ENCODE peak calls at places on chromosomes 3 and 15, in ten cellular contexts. Y is AG08395, P is kidney, O is cardiac fibroblast, B is tibial artery, V is NCI-H1417, T is HuH-7.5, L is NCI-H345, C is T-cell, K is mammary epithelial cell. E is an unnamed sample.

GRCh38 chr3:111858641-111859040 is 424 bp upstream of the PHLDB2 start:
- DNase-seq in C (no peak), L (no peak), B (no peak), T (no peak), V (no peak), Y (no peak), O (no peak), P (no peak), K (no peak), E (no peak)

GRCh38 chr3:80993241-80993945 is 768.1 kb downstream of the GBE1 start:
- DNase-seq in P (no peak), L (no peak), T (no peak), C (no peak), B (no peak), O (no peak), Y (no peak), K (no peak), V (no peak), E (no peak)

GRCh38 chr3:45345849-45346535 is 42.4 kb upstream of the LARS2 start:
- DNase-seq in K (no peak), C (no peak), B (no peak), Y (no peak), P (no peak), L (no peak), V (no peak), T (no peak), O (no peak), E (no peak)

GRCh38 chr15:70826634-70827033 is 27.3 kb downstream of the LARP6 start:
- DNase-seq in Y (peak), K (peak), B (peak), C (no peak), O (peak), T (peak), P (no peak), V (no peak), L (no peak), E (peak)

GRCh38 chr3:156782921-156783320 is 43.2 kb upstream of the LEKR1 start:
- DNase-seq in P (no peak), C (no peak), V (no peak), B (no peak), Y (no peak), L (no peak), T (no peak), K (no peak), O (no peak), E (no peak)

GRCh38 chr3:33360136-33360825 is 79.9 kb downstream of the UBP1 start:
- DNase-seq in C (no peak), B (no peak), V (no peak), Y (peak), K (peak), O (peak), P (no peak), T (no peak), L (no peak), E (peak)

GRCh38 chr3:73656241-73656890 is 31.6 kb upstream of the PDZRN3 start:
- DNase-seq in V (no peak), P (no peak), O (no peak), B (no peak), T (no peak), C (no peak), Y (peak), L (no peak), K (peak), E (no peak)

GRCh38 chr15:100345438-100345837 is 3.7 kb upstream of the ADAMTS17 start:
- DNase-seq in T (no peak), K (no peak), P (no peak), V (no peak), O (no peak), L (no peak), B (no peak), Y (no peak), C (no peak), E (no peak)

GRCh38 chr15:69666921-69667811 is 214.5 kb downstream of the RPLP1 start:
- DNase-seq in P (peak), V (no peak), O (no peak), Y (no peak), K (no peak), L (no peak), C (no peak), B (no peak), T (no peak), E (no peak)

GRCh38 chr15:95840004-95840403 is 490.5 kb upstream of the NR2F2 start:
- DNase-seq in T (no peak), P (peak), K (no peak), O (peak), L (no peak), B (peak), C (no peak), V (no peak), Y (peak), E (peak)

GRCh38 chr3:51619983-51620382 is 51.1 kb upstream of the TEX264 start:
- DNase-seq in O (no peak), V (no peak), B (no peak), C (no peak), P (no peak), L (no peak), T (no peak), Y (no peak), K (no peak), E (no peak)

GRCh38 chr15:72827216-72827615 is 43.7 kb upstream of the ADPGK start:
- DNase-seq in B (no peak), P (no peak), O (no peak), K (peak), V (no peak), C (no peak), L (no peak), Y (no peak), T (no peak), E (no peak)

GRCh38 chr15:59999064-59999377 is 5.1 kb upstream of the FOXB1 start:
- DNase-seq in O (no peak), V (peak), P (no peak), B (no peak), L (no peak), C (no peak), K (no peak), T (no peak), Y (no peak), E (no peak)

GRCh38 chr3:62117903-62118548 is 255.3 kb downstream of the FEZF2 start:
- DNase-seq in P (no peak), Y (no peak), T (no peak), V (no peak), L (no peak), O (no peak), C (no peak), B (no peak), K (no peak), E (no peak)

GRCh38 chr3:120302361-120302760 is 17.3 kb upstream of the GPR156 start:
- DNase-seq in P (no peak), T (no peak), O (peak), Y (no peak), B (peak), K (no peak), L (no peak), V (no peak), C (no peak), E (no peak)

GRCh38 chr3:186815490-186815889 is 9.2 kb upstream of the RFC4 start:
- DNase-seq in O (peak), B (no peak), K (peak), V (no peak), L (no peak), T (no peak), Y (peak), C (no peak), P (no peak), E (peak)

GRCh38 chr3:197445886-197446631 is 109.7 kb downstream of the BDH1 start:
- DNase-seq in Y (no peak), O (no peak), K (no peak), L (no peak), C (no peak), V (no peak), T (no peak), P (no peak), B (no peak), E (no peak)

GRCh38 chr3:65814883-65815578 is 223.7 kb downstream of the MAGI1 start:
- DNase-seq in K (no peak), T (no peak), P (no peak), C (no peak), V (no peak), B (no peak), O (no peak), L (no peak), Y (no peak), E (no peak)

GRCh38 chr15:67907175-67907723 is 67.4 kb upstream of the RNU6-1 start:
- DNase-seq in L (no peak), P (no peak), C (no peak), B (no peak), K (no peak), O (no peak), Y (no peak), T (no peak), V (no peak), E (no peak)

GRCh38 chr3:33716227-33716626 is 1.8 kb downstream of the CLASP2 start:
- DNase-seq in B (no peak), Y (no peak), P (no peak), O (no peak), V (no peak), T (no peak), K (peak), L (no peak), C (no peak), E (no peak)

GRCh38 chr3:71219744-71220638 is 363.5 kb downstream of the FOXP1 start:
- DNase-seq in C (no peak), T (no peak), K (no peak), B (no peak), V (no peak), Y (no peak), O (no peak), P (no peak), L (no peak), E (no peak)

GRCh38 chr15:63075072-63075995 is 32.8 kb downstream of the TPM1 start:
- DNase-seq in O (peak), T (no peak), V (no peak), C (no peak), P (no peak), Y (no peak), K (no peak), L (no peak), B (no peak), E (no peak)

GRCh38 chr3:178036745-178037144 is 499.5 kb upstream of the KCNMB2 start:
- DNase-seq in T (no peak), P (no peak), K (no peak), Y (peak), O (peak), V (no peak), L (no peak), C (no peak), B (no peak), E (no peak)

GRCh38 chr3:111737712-111738097 is 121.4 kb upstream of the PHLDB2 start:
- DNase-seq in C (no peak), Y (peak), V (no peak), P (no peak), B (peak), L (no peak), K (peak), T (no peak), O (peak), E (peak)

GRCh38 chr3:108493862-108494261 is 16.5 kb downstream of the MYH15 start:
- DNase-seq in O (peak), P (no peak), B (no peak), T (peak), L (no peak), Y (peak), C (no peak), K (no peak), V (peak), E (no peak)

GRCh38 chr15:70185251-70185711 is 87.6 kb upstream of the TLE3 start:
- DNase-seq in K (no peak), L (no peak), P (no peak), B (no peak), T (no peak), C (no peak), O (peak), V (no peak), Y (no peak), E (no peak)

GRCh38 chr3:134326760-134327593 is 47.3 kb downstream of the AMOTL2 start:
- DNase-seq in O (peak), T (peak), V (no peak), L (no peak), Y (peak), C (no peak), B (peak), K (peak), P (peak), E (peak)

GRCh38 chr3:47989981-47990440 is 26.2 kb downstream of the MAP4 start:
- DNase-seq in K (peak), L (peak), C (peak), V (peak), Y (peak), B (peak), O (peak), P (peak), T (peak), E (peak)

GRCh38 chr15:100249096-100249815 is 92.5 kb downstream of the ADAMTS17 start:
- DNase-seq in Y (no peak), T (no peak), P (no peak), L (no peak), B (no peak), K (no peak), O (no peak), C (no peak), V (no peak), E (no peak)

GRCh38 chr15:60859996-60860494 is 369.1 kb downstream of the RORA start:
- DNase-seq in L (no peak), Y (peak), V (no peak), O (no peak), C (no peak), T (no peak), K (peak), B (no peak), P (no peak), E (peak)

GRCh38 chr3:157248590-157249425 is 88.9 kb upstream of the CCNL1 start:
- DNase-seq in L (peak), Y (peak), O (peak), V (peak), C (no peak), B (no peak), P (no peak), K (peak), T (no peak), E (peak)

GRCh38 chr3:146637871-146638270 is 32.7 kb upstream of the PLSCR5 start:
- DNase-seq in B (no peak), K (no peak), C (no peak), Y (no peak), O (no peak), L (no peak), T (no peak), P (no peak), V (no peak), E (no peak)

GRCh38 chr3:115470254-115470653 is 153.1 kb upstream of the GAP43 start:
- DNase-seq in K (no peak), B (no peak), V (peak), C (no peak), P (no peak), T (no peak), Y (no peak), L (peak), O (no peak), E (no peak)

GRCh38 chr3:31906182-31906581 is 74.9 kb downstream of the OSBPL10 start:
- DNase-seq in T (no peak), K (no peak), V (no peak), B (no peak), C (no peak), L (no peak), O (no peak), P (no peak), Y (no peak), E (no peak)

GRCh38 chr3:141940204-141940776 is 63.8 kb downstream of the ATP1B3 start:
- DNase-seq in L (peak), Y (peak), V (peak), T (no peak), K (peak), O (peak), P (peak), B (no peak), C (no peak), E (peak)

GRCh38 chr15:68407886-68408500 is 24.0 kb downstream of the ITGA11 start:
- DNase-seq in P (peak), O (no peak), Y (no peak), K (no peak), V (no peak), T (no peak), C (no peak), L (no peak), B (peak), E (no peak)

GRCh38 chr3:58167431-58168351 is 43.1 kb downstream of the DNASE1L3 start:
- DNase-seq in C (peak), Y (peak), P (peak), K (no peak), B (peak), L (no peak), V (no peak), T (peak), O (peak), E (no peak)

GRCh38 chr15:74168673-74169274 is 4.7 kb upstream of the ISLR start:
- DNase-seq in V (no peak), L (no peak), O (no peak), C (no peak), B (no peak), P (peak), K (no peak), Y (no peak), T (no peak), E (no peak)